ENCODE peak calls at places on chromosomes 5 and 9, in five cellular contexts. N, U, H, O and B are unnamed samples.
A peak's percentile ranks its signal among the peaks of the same experiment; 100 is the strongest.

GRCh38 chr9:14710804-14711203 is 11.7 kb downstream of the CER1 start:
- DNase-seq in O (no peak), H (peak; percentile 72), N (no peak), U (peak; percentile 56), B (no peak)

GRCh38 chr9:36865731-36866635 is 168.1 kb downstream of the PAX5 start:
- DNase-seq in U (no peak), N (no peak), O (no peak), H (no peak), B (no peak)

GRCh38 chr9:116520218-116520617 is 166.9 kb upstream of the TRIM32 start:
- DNase-seq in N (no peak), H (no peak), O (no peak), U (no peak), B (no peak)

GRCh38 chr5:143248391-143248790 is 155.1 kb downstream of the NR3C1 start:
- DNase-seq in H (no peak), N (no peak), O (no peak), U (no peak), B (no peak)

GRCh38 chr5:157976429-157976828 is 117.5 kb upstream of the CLINT1 start:
- DNase-seq in O (no peak), N (no peak), H (peak; percentile 85), U (no peak), B (no peak)

GRCh38 chr9:121962421-121962820 is 130.7 kb downstream of the TTLL11 start:
- DNase-seq in H (peak; percentile 28), O (no peak), U (no peak), N (no peak), B (no peak)

GRCh38 chr5:150442699-150443080 is 6.8 kb downstream of the RPS14 start:
- DNase-seq in O (no peak), H (no peak), U (no peak), N (no peak), B (no peak)

GRCh38 chr5:63963080-63963735 is 963 bp upstream of the HTR1A start:
- DNase-seq in H (peak; percentile 53), U (peak; percentile 82), O (no peak), N (no peak), B (peak; percentile 78)

GRCh38 chr5:180808461-180809000 is 5.9 kb upstream of the MGAT1 start:
- DNase-seq in O (no peak), H (peak; percentile 40), U (no peak), N (peak; percentile 48), B (no peak)

GRCh38 chr5:77398896-77399295 is 93.2 kb downstream of the WDR41 start:
- DNase-seq in U (no peak), O (no peak), N (no peak), H (no peak), B (no peak)

GRCh38 chr9:80501635-80502034 is 929.9 kb downstream of the TLE4 start:
- DNase-seq in U (peak; percentile 27), H (peak; percentile 49), N (no peak), O (no peak), B (no peak)

GRCh38 chr5:66367814-66368541 is 223.9 kb downstream of the SREK1 start:
- DNase-seq in U (no peak), H (no peak), N (no peak), O (no peak), B (no peak)

GRCh38 chr9:87193925-87194380 is 246.6 kb upstream of the GAS1 start:
- DNase-seq in U (peak; percentile 86), O (no peak), H (peak; percentile 55), N (no peak), B (no peak)

GRCh38 chr5:178111925-178112324 is 1.4 kb upstream of the N4BP3 start:
- DNase-seq in H (peak; percentile 23), O (no peak), N (no peak), U (peak; percentile 79), B (no peak)

GRCh38 chr9:117153021-117153420 is 261.8 kb downstream of the ASTN2 start:
- DNase-seq in N (no peak), H (peak; percentile 58), O (no peak), U (no peak), B (no peak)

GRCh38 chr9:37290881-37291485 is 131.5 kb upstream of the GRHPR start:
- DNase-seq in U (peak; percentile 88), O (no peak), N (no peak), H (peak; percentile 75), B (peak; percentile 21)

GRCh38 chr5:150190503-150190973 is 676 bp downstream of the SLC6A7 start:
- DNase-seq in N (no peak), H (no peak), O (no peak), U (no peak), B (no peak)

GRCh38 chr5:81971086-81971693 is 633 bp upstream of the ATG10 start:
- DNase-seq in O (no peak), N (no peak), U (peak; percentile 34), H (no peak), B (peak; percentile 66)

GRCh38 chr5:172642046-172642409 is 965 bp downstream of the NEURL1B start:
- DNase-seq in U (no peak), H (no peak), O (no peak), N (no peak), B (no peak)

GRCh38 chr9:133539434-133539833 is 4.9 kb downstream of the ADAMTSL2 start:
- DNase-seq in U (peak; percentile 21), H (no peak), O (no peak), N (no peak), B (peak; percentile 49)

GRCh38 chr5:143013176-143013575 is 243.0 kb downstream of the ARHGAP26 start:
- DNase-seq in N (no peak), U (no peak), H (no peak), O (no peak), B (no peak)

GRCh38 chr9:116355153-116355827 is 201.7 kb downstream of the PAPPA start:
- DNase-seq in O (peak; percentile 23), H (peak; percentile 11), U (peak; percentile 97), N (no peak), B (no peak)

GRCh38 chr5:21145376-21145775 is 1157.4 kb upstream of the CDH18 start:
- DNase-seq in U (no peak), N (no peak), O (no peak), H (no peak), B (no peak)

GRCh38 chr9:111633389-111633736 is 2.2 kb downstream of the DNAJC25 start:
- DNase-seq in H (no peak), O (no peak), U (no peak), N (no peak), B (no peak)

GRCh38 chr5:96402500-96402899 is 30.5 kb downstream of the PCSK1 start:
- DNase-seq in U (no peak), N (no peak), O (no peak), H (no peak), B (no peak)

GRCh38 chr9:99593621-99594020 is 228.1 kb upstream of the NR4A3 start:
- DNase-seq in N (no peak), U (no peak), H (peak; percentile 2), O (no peak), B (no peak)

GRCh38 chr5:120464627-120465280 is 654 bp downstream of the PRR16 start:
- DNase-seq in O (peak; percentile 26), N (peak; percentile 50), U (peak; percentile 62), H (peak; percentile 46), B (peak; percentile 19)

GRCh38 chr9:120925535-120926396 is 830 bp downstream of the TRAF1 start:
- DNase-seq in H (peak; percentile 93), O (no peak), N (peak; percentile 66), U (peak; percentile 87), B (peak; percentile 77)

GRCh38 chr9:136057236-136058151 is 37.6 kb downstream of the NACC2 start:
- DNase-seq in N (peak; percentile 44), O (no peak), H (no peak), U (no peak), B (peak; percentile 20)

GRCh38 chr5:126917918-126918623 is 112.3 kb downstream of the MARCHF3 start:
- DNase-seq in N (no peak), U (peak; percentile 15), H (no peak), O (no peak), B (no peak)

GRCh38 chr9:96320749-96321280 is 18.8 kb upstream of the HSD17B3 start:
- DNase-seq in N (no peak), U (no peak), O (no peak), H (no peak), B (no peak)

GRCh38 chr9:111783424-111783823 is 11.3 kb downstream of the SHOC1 start:
- DNase-seq in O (no peak), N (no peak), U (no peak), H (no peak), B (no peak)

GRCh38 chr9:34089311-34089710 is 37.2 kb downstream of the DCAF12 start:
- DNase-seq in N (no peak), H (no peak), O (no peak), U (no peak), B (no peak)

GRCh38 chr9:12162101-12162500 is 531.1 kb upstream of the TYRP1 start:
- DNase-seq in N (no peak), H (no peak), O (no peak), U (no peak), B (no peak)

GRCh38 chr5:172543484-172544298 is 89.4 kb upstream of the SH3PXD2B start:
- DNase-seq in N (peak; percentile 24), H (no peak), O (no peak), U (no peak), B (no peak)

GRCh38 chr5:180703912-180704311 is 35.9 kb downstream of the OR2Y1 start:
- DNase-seq in H (no peak), O (no peak), U (no peak), N (no peak), B (no peak)

GRCh38 chr9:136839229-136840139 is 2.8 kb upstream of the AJM1 start:
- DNase-seq in H (no peak), N (no peak), O (no peak), U (no peak), B (no peak)

DNA sequence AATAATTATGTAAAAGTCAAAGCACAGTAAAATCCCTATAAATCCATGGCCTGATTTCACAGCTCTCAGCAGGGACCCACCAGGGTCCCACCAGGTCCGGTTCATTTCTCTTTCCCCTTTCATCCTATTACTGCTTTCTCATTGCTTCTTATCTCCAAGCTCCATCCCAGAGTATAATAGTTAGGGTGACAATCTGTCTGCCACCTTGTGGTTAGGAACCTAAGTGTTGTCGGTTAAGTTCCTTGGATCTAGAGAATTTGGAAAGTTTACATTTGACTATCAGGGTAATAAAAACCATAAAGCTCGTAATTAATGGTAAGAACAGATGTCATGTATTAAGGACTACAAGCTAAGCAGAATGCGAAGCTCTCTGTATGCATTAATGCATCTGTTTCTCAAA is 259.1 kb downstream of the SH3GL2 start:
- DNase-seq in O (no peak), U (no peak), H (no peak), N (no peak), B (no peak)
- TF ChIP-seq CTCF in O (no peak), U (no peak), H (no peak), N (no peak), B (no peak)

GRCh38 chr5:78467744-78468357 is 107.4 kb downstream of the SCAMP1 start:
- DNase-seq in H (peak; percentile 20), O (no peak), U (peak; percentile 71), N (no peak), B (peak; percentile 47)
- TF ChIP-seq CTCF in H (peak; percentile 76), O (peak; percentile 67), U (peak; percentile 69), N (peak; percentile 81), B (peak; percentile 67)

GRCh38 chr5:116068028-116068632 is 16.7 kb upstream of the COMMD10 start:
- DNase-seq in O (no peak), N (peak; percentile 59), U (peak; percentile 79), H (peak; percentile 14), B (peak; percentile 38)
- TF ChIP-seq CTCF in O (peak; percentile 83), N (peak; percentile 84), U (peak; percentile 66), H (peak; percentile 77), B (peak; percentile 66)

DNA sequence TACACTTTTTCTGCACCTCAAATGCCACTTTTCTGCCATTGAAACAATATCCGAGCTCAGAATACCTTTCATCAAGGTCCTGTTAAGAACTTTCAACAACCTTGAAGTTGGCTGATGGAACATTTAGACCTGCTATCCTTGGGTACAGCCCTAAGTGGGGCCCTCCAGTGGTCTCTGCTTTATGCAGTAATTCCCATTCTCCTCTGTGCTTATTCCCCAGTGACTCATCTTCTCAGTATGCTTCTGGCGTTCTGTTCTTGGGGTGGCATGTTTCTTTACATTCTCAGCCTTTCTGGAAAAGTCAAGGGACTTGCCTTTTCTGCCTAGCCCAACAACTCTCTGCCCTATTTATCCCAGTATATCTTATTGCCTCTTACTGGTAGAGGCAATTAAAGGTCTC is 7.1 kb downstream of the ANP32B start:
- DNase-seq in O (no peak), U (peak; percentile 67), N (no peak), H (peak; percentile 46), B (no peak)
- TF ChIP-seq CTCF in O (no peak), U (peak; percentile 35), N (no peak), H (no peak), B (no peak)